ENCODE peak calls at places on chromosomes 4 and X, in ten cellular contexts. Q is upper lobe of right lung; P is lower lobe of right lung; D is left lung; Z is body of pancreas; H is CD8-positive, alpha-beta T cell; E is foreskin keratinocyte; T is aorta; F is heart left ventricle; N is HepG2. J is an unnamed sample.

GRCh38 chrX:133265331-133265730 is 47.2 kb upstream of the TFDP3 start:
- ATAC-seq in Z (no peak), H (no peak), N (peak; percentile 63), E (no peak), T (no peak), D (peak; percentile 34), Q (peak; percentile 42), F (no peak), P (no peak), J (no peak)

GRCh38 chr4:2714918-2715317 is 41.2 kb downstream of the TNIP2 start:
- ATAC-seq in T (no peak), E (no peak), N (no peak), Q (peak; percentile 24), Z (no peak), F (no peak), P (peak; percentile 20), H (no peak), D (no peak), J (no peak)

GRCh38 chr4:61911313-61911756 is 711.2 kb downstream of the ADGRL3 start:
- ATAC-seq in E (no peak), Q (no peak), F (no peak), H (no peak), D (no peak), N (no peak), P (no peak), Z (no peak), T (no peak), J (no peak)

GRCh38 chrX:14497184-14497666 is 32.1 kb upstream of the GLRA2 start:
- ATAC-seq in F (no peak), H (peak; percentile 17), Q (peak; percentile 57), P (peak; percentile 51), E (no peak), D (peak; percentile 64), Z (no peak), N (no peak), T (peak; percentile 64), J (no peak)

GRCh38 chr4:101158136-101158485 is 189.2 kb downstream of the PPP3CA start:
- ATAC-seq in D (no peak), E (no peak), H (no peak), Q (no peak), T (no peak), F (no peak), N (no peak), Z (no peak), P (no peak), J (no peak)

GRCh38 chr4:47842985-47843384 is 5.1 kb upstream of the CORIN start:
- ATAC-seq in T (no peak), H (no peak), F (no peak), Z (no peak), Q (no peak), P (no peak), D (no peak), E (no peak), N (no peak), J (no peak)

GRCh38 chrX:39948564-39948963 is 149.2 kb downstream of the BCOR start:
- ATAC-seq in F (no peak), N (peak; percentile 63), H (no peak), Q (no peak), T (no peak), D (no peak), Z (no peak), P (no peak), E (no peak), J (no peak)

GRCh38 chrX:17987783-17988182 is 126.7 kb upstream of the RAI2 start:
- ATAC-seq in T (no peak), F (no peak), E (no peak), Q (no peak), N (no peak), Z (no peak), H (peak; percentile 77), D (no peak), P (no peak), J (no peak)

GRCh38 chr4:143097751-143098150 is 87.0 kb upstream of the USP38 start:
- ATAC-seq in Z (no peak), P (peak; percentile 56), D (peak; percentile 86), F (no peak), H (no peak), E (no peak), N (no peak), T (no peak), Q (peak; percentile 84), J (no peak)

GRCh38 chrX:115345654-115346014 is 56.1 kb downstream of the LUZP4 start:
- ATAC-seq in P (peak; percentile 17), E (no peak), F (peak; percentile 24), T (no peak), Z (no peak), N (peak; percentile 40), Q (peak; percentile 41), H (no peak), D (peak; percentile 39), J (peak; percentile 17)

GRCh38 chr4:145530189-145530588 is 48.5 kb downstream of the SMAD1 start:
- ATAC-seq in H (no peak), D (no peak), Z (no peak), E (no peak), N (no peak), Q (no peak), T (no peak), P (no peak), F (no peak), J (no peak)

GRCh38 chr4:10893417-10893816 is 208.8 kb upstream of the CLNK start:
- ATAC-seq in P (no peak), N (no peak), F (no peak), H (no peak), Q (no peak), Z (no peak), T (no peak), D (no peak), E (peak; percentile 32), J (no peak)

GRCh38 chr4:10897076-10897475 is 212.5 kb upstream of the CLNK start:
- ATAC-seq in F (no peak), D (no peak), Q (no peak), E (no peak), T (no peak), H (no peak), P (no peak), N (no peak), Z (no peak), J (no peak)

DNA sequence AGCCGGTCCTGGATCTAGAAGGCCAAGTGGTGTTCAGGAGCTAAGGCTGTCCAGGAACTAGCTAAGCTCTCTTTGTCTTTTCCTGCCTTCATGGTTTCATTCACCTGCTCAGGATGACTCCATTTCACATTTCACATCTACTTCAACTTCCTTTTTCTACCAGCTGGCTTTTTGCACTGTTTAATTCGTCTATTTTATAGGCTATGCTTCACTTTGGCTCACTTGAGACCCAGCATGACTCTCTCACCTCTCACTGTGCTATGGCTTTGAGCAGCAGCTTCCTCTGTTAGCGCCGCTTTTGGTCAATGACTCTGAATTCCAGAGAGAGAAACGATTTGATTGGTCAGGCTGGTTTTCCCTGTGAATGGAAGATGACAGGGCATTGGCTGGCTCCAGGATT is 213.5 kb upstream of the CLNK start:
- ATAC-seq in T (no peak), D (no peak), Q (no peak), E (no peak), H (no peak), P (no peak), N (no peak), Z (no peak), F (no peak), J (no peak)
- H3K27ac ChIP-seq in T (no peak overlapping the region), D (no peak overlapping the region), Q (no peak overlapping the region), E (no peak overlapping the region), H (no peak overlapping the region), P (no peak overlapping the region), N (no peak overlapping the region), Z (no peak overlapping the region), F (no peak overlapping the region), J (no peak overlapping the region)

DNA sequence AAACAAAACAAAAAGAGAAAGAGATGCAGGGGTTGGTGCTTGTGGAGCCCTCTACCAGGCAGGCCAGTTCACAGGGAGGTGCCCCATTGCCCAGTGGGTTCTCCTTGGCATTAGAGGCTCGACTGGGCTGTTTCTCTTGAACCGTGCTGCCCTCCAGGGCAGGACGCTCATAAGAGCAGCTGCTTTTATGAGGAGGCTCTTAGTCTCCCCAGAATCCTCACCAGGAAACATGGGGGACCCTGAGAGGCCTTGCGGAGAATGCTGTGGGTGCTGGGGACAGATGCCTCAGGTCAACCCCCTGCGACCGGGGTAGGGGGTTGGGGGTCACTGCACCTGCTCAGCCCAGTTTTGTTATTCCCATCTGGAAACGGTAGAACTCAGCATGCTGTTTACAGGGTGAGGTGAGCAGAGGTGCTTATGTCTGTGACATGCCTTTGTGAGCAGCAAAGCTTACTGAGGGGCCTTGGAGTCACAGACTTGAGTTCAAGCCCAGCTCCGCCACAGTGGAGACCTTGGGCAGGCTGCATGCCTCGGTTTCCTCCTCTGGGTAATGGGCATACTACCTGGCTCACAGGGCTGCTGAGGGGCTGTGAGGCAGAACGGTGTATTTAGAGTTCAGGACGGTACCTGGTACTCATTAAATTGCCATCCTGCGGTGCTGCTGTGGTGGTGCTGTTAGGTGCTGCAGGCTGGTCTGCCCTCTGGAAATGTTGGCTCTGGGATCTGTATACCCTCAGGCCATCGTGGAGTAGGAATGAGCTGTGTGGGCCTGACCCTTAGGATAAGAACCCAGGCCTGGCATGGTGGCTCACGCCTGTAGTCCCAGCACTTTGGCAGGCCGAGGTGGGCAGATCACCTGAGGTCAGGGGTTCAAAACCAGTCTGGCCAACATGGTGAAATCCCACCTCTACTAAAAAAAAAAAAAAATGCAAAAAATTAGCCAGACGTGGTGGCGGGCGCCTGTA is 5.7 kb downstream of the TBC1D14 start:
- ATAC-seq in H (no peak), N (no peak), D (no peak), P (no peak), Z (no peak), T (no peak), F (no peak), Q (no peak), E (no peak), J (no peak)
- H3K27ac ChIP-seq in H (no peak overlapping the region), N (no peak overlapping the region), D (no peak overlapping the region), P (no peak overlapping the region), Z (no peak overlapping the region), T (no peak overlapping the region), F (no peak overlapping the region), Q (peak overlapping the region; percentile 32), E (no peak overlapping the region), J (peak overlapping the region; percentile 77)

GRCh38 chrX:10109695-10110094 is 47.1 kb upstream of the CLCN4 start:
- ATAC-seq in T (no peak), N (no peak), E (no peak), Q (peak; percentile 53), Z (no peak), F (peak; percentile 52), D (peak; percentile 47), H (no peak), P (peak; percentile 56), J (peak; percentile 56)
- H3K27ac ChIP-seq in T (no peak overlapping the region), N (no peak overlapping the region), E (no peak overlapping the region), Q (peak overlapping the region; percentile 30), Z (no peak overlapping the region), F (no peak overlapping the region), D (no peak overlapping the region), H (no peak overlapping the region), P (no peak overlapping the region), J (peak overlapping the region; percentile 76)

DNA sequence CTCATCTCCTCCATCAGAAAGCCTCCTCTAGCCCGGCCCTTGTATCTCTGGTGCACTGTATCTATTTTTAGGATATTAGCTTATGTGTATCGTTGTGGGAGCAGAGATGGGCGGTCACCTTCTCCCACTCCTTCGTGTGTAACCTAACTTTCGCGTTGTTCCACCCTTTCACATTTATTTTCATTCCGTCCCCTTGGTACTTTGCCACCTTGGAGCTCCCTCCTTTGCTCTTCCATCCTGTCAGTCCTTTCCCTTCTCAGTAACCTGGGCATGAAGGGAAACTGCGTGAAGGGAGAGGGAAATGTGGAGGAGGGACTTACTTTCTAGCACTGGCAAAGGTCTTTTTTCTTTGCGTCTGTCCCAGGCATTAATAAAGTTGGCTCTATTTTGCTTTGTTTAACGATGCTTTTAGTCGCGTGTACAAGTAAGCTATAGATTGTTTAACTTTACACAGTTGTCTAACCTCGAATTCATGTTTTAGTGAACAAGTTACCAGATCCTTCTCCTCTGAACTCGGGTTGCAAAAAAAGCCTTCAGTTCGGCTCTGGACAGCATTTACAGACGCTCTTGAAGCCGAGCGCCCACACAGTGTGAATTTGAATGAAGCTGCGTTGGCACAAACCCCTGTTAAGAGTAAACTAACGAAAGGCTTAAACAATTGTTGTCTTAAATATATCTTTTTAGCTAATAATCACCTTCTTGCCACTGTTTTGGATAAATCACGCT is 3.9 kb downstream of the PCDH10 start:
- ATAC-seq in Z (no peak), H (no peak), N (no peak), T (no peak), D (no peak), Q (no peak), E (no peak), F (no peak), P (no peak), J (no peak)
- H3K27ac ChIP-seq in Z (no peak overlapping the region), H (no peak overlapping the region), N (no peak overlapping the region), T (peak overlapping the region; percentile 49), D (no peak overlapping the region), Q (no peak overlapping the region), E (no peak overlapping the region), F (no peak overlapping the region), P (no peak overlapping the region), J (peak overlapping the region; percentile 69)